ENCODE peak calls at places on chromosomes 4 and X, in five cellular contexts. D is B cell, P is AG20443, J is kidney tubule cell, B is T-helper 2 cell. C is an unnamed sample.

GRCh38 chr4:145538636-145539035 is 57.0 kb downstream of the SMAD1 start:
- DNase-seq in D (no peak), P (no peak), J (no peak), B (no peak), C (no peak)

GRCh38 chr4:152708806-152709205 is 29.0 kb upstream of the TMEM154 start:
- DNase-seq in D (no peak), P (no peak), J (no peak), B (no peak), C (no peak)

GRCh38 chr4:7638984-7639789 is 204.5 kb upstream of the PSAPL1 start:
- DNase-seq in D (no peak), P (no peak), J (no peak), B (no peak), C (no peak)

GRCh38 chr4:77040265-77040664 is 35.5 kb downstream of the CCNI start:
- DNase-seq in D (no peak), P (peak), J (peak), B (no peak), C (no peak)

GRCh38 chrX:16930392-16930791 is 16.1 kb upstream of the REPS2 start:
- DNase-seq in D (no peak), P (no peak), J (no peak), B (no peak), C (no peak)

GRCh38 chrX:8864151-8864550 is 63.0 kb upstream of the FAM9A start:
- DNase-seq in D (no peak), P (no peak), J (no peak), B (no peak), C (no peak)

GRCh38 chr4:1243451-1244080 is 5.4 kb downstream of the CTBP1 start:
- DNase-seq in D (no peak), P (peak), J (no peak), B (no peak), C (no peak)

GRCh38 chr4:1072830-1073446 is 40.4 kb downstream of the RNF212 start:
- DNase-seq in D (peak), P (peak), J (peak), B (no peak), C (peak)

GRCh38 chrX:39336709-39337294 is 535.5 kb downstream of the MID1IP1 start:
- DNase-seq in D (no peak), P (no peak), J (no peak), B (no peak), C (no peak)

GRCh38 chrX:68995386-68995779 is 166.6 kb downstream of the EFNB1 start:
- DNase-seq in D (no peak), P (no peak), J (no peak), B (no peak), C (no peak)

C was measured in ACHN.